ENCODE peak calls at places on chromosomes 7 and 10, in ten cellular contexts. One of them, this sample, is unnamed.

GRCh38 chr10:89952314-89952713 is 250.9 kb downstream of the KIF20B start:
- DNase-seq in cardiac muscle cell: no peak
- DNase-seq in foreskin keratinocyte: no peak
- DNase-seq in brain microvascular endothelial cell: no peak
- DNase-seq in neural progenitor cell: no peak
- DNase-seq in dorsolateral prefrontal cortex: no peak
- DNase-seq in body of pancreas: no peak
- DNase-seq in esophagus squamous epithelium: no peak
- DNase-seq in mammary epithelial cell: no peak
- DNase-seq in transverse colon: no peak
- DNase-seq in this sample: no peak

GRCh38 chr7:1314908-1315450 is 82.3 kb downstream of the UNCX start:
- DNase-seq in cardiac muscle cell: no peak
- DNase-seq in foreskin keratinocyte: no peak
- DNase-seq in brain microvascular endothelial cell: no peak
- DNase-seq in neural progenitor cell: no peak
- DNase-seq in dorsolateral prefrontal cortex: no peak
- DNase-seq in body of pancreas: no peak
- DNase-seq in esophagus squamous epithelium: no peak
- DNase-seq in mammary epithelial cell: no peak
- DNase-seq in transverse colon: no peak
- DNase-seq in this sample: no peak

GRCh38 chr10:63430091-63430998 is 35.4 kb downstream of the JMJD1C start:
- DNase-seq in cardiac muscle cell: no peak
- DNase-seq in foreskin keratinocyte: peak; percentile 88
- DNase-seq in brain microvascular endothelial cell: peak; percentile 76
- DNase-seq in neural progenitor cell: no peak
- DNase-seq in dorsolateral prefrontal cortex: no peak
- DNase-seq in body of pancreas: no peak
- DNase-seq in esophagus squamous epithelium: no peak
- DNase-seq in mammary epithelial cell: peak; percentile 76
- DNase-seq in transverse colon: no peak
- DNase-seq in this sample: peak; percentile 64

GRCh38 chr10:78856421-78856820 is 212.3 kb upstream of the ZMIZ1 start:
- DNase-seq in cardiac muscle cell: no peak
- DNase-seq in foreskin keratinocyte: no peak
- DNase-seq in brain microvascular endothelial cell: no peak
- DNase-seq in neural progenitor cell: no peak
- DNase-seq in dorsolateral prefrontal cortex: peak; percentile 78
- DNase-seq in body of pancreas: peak; percentile 93
- DNase-seq in esophagus squamous epithelium: no peak
- DNase-seq in mammary epithelial cell: no peak
- DNase-seq in transverse colon: no peak
- DNase-seq in this sample: no peak

GRCh38 chr7:94510582-94511456 is 1.2 kb downstream of the CASD1 start:
- DNase-seq in cardiac muscle cell: peak; percentile 65
- DNase-seq in foreskin keratinocyte: no peak
- DNase-seq in brain microvascular endothelial cell: peak; percentile 1
- DNase-seq in neural progenitor cell: peak; percentile 65
- DNase-seq in dorsolateral prefrontal cortex: no peak
- DNase-seq in body of pancreas: peak; percentile 71
- DNase-seq in esophagus squamous epithelium: no peak
- DNase-seq in mammary epithelial cell: peak; percentile 20
- DNase-seq in transverse colon: no peak
- DNase-seq in this sample: peak; percentile 26

GRCh38 chr10:60148266-60148840 is 241.3 kb downstream of the ANK3 start:
- DNase-seq in cardiac muscle cell: no peak
- DNase-seq in foreskin keratinocyte: peak; percentile 63
- DNase-seq in brain microvascular endothelial cell: peak; percentile 86
- DNase-seq in neural progenitor cell: no peak
- DNase-seq in dorsolateral prefrontal cortex: no peak
- DNase-seq in body of pancreas: peak; percentile 23
- DNase-seq in esophagus squamous epithelium: no peak
- DNase-seq in mammary epithelial cell: peak; percentile 73
- DNase-seq in transverse colon: peak; percentile 41
- DNase-seq in this sample: peak; percentile 60

GRCh38 chr7:21352540-21353387 is 75.1 kb upstream of the SP4 start:
- DNase-seq in cardiac muscle cell: no peak
- DNase-seq in foreskin keratinocyte: no peak
- DNase-seq in brain microvascular endothelial cell: no peak
- DNase-seq in neural progenitor cell: no peak
- DNase-seq in dorsolateral prefrontal cortex: no peak
- DNase-seq in body of pancreas: no peak
- DNase-seq in esophagus squamous epithelium: no peak
- DNase-seq in mammary epithelial cell: no peak
- DNase-seq in transverse colon: no peak
- DNase-seq in this sample: no peak

GRCh38 chr7:105711726-105712402 is 130.6 kb upstream of the EFCAB10 start:
- DNase-seq in cardiac muscle cell: no peak
- DNase-seq in foreskin keratinocyte: no peak
- DNase-seq in brain microvascular endothelial cell: no peak
- DNase-seq in neural progenitor cell: no peak
- DNase-seq in dorsolateral prefrontal cortex: no peak
- DNase-seq in body of pancreas: no peak
- DNase-seq in esophagus squamous epithelium: no peak
- DNase-seq in mammary epithelial cell: no peak
- DNase-seq in transverse colon: no peak
- DNase-seq in this sample: no peak

GRCh38 chr10:76130892-76131291 is 699.5 kb downstream of the LRMDA start:
- DNase-seq in cardiac muscle cell: no peak
- DNase-seq in foreskin keratinocyte: no peak
- DNase-seq in brain microvascular endothelial cell: no peak
- DNase-seq in neural progenitor cell: peak; percentile 77
- DNase-seq in dorsolateral prefrontal cortex: no peak
- DNase-seq in body of pancreas: no peak
- DNase-seq in esophagus squamous epithelium: no peak
- DNase-seq in mammary epithelial cell: no peak
- DNase-seq in transverse colon: no peak
- DNase-seq in this sample: no peak

GRCh38 chr10:48211777-48212176 is 62.7 kb downstream of the FRMPD2 start:
- DNase-seq in cardiac muscle cell: no peak
- DNase-seq in foreskin keratinocyte: no peak
- DNase-seq in brain microvascular endothelial cell: no peak
- DNase-seq in neural progenitor cell: no peak
- DNase-seq in dorsolateral prefrontal cortex: no peak
- DNase-seq in body of pancreas: no peak
- DNase-seq in esophagus squamous epithelium: no peak
- DNase-seq in mammary epithelial cell: no peak
- DNase-seq in transverse colon: no peak
- DNase-seq in this sample: no peak

GRCh38 chr10:70756710-70757360 is 28.3 kb downstream of the TBATA start:
- DNase-seq in cardiac muscle cell: no peak
- DNase-seq in foreskin keratinocyte: peak; percentile 7
- DNase-seq in brain microvascular endothelial cell: peak; percentile 47
- DNase-seq in neural progenitor cell: no peak
- DNase-seq in dorsolateral prefrontal cortex: no peak
- DNase-seq in body of pancreas: no peak
- DNase-seq in esophagus squamous epithelium: no peak
- DNase-seq in mammary epithelial cell: peak; percentile 15
- DNase-seq in transverse colon: no peak
- DNase-seq in this sample: no peak

GRCh38 chr7:157442993-157443831 is 106.4 kb downstream of the DNAJB6 start:
- DNase-seq in cardiac muscle cell: no peak
- DNase-seq in foreskin keratinocyte: no peak
- DNase-seq in brain microvascular endothelial cell: no peak
- DNase-seq in neural progenitor cell: no peak
- DNase-seq in dorsolateral prefrontal cortex: peak; percentile 13
- DNase-seq in body of pancreas: no peak
- DNase-seq in esophagus squamous epithelium: no peak
- DNase-seq in mammary epithelial cell: no peak
- DNase-seq in transverse colon: no peak
- DNase-seq in this sample: no peak
- TF ChIP-seq CTCF in cardiac muscle cell: no peak
- TF ChIP-seq CTCF in foreskin keratinocyte: no peak
- TF ChIP-seq CTCF in brain microvascular endothelial cell: no peak
- TF ChIP-seq CTCF in neural progenitor cell: no peak
- TF ChIP-seq CTCF in dorsolateral prefrontal cortex: no peak
- TF ChIP-seq CTCF in body of pancreas: no peak
- TF ChIP-seq CTCF in esophagus squamous epithelium: no peak
- TF ChIP-seq CTCF in mammary epithelial cell: no peak
- TF ChIP-seq CTCF in transverse colon: no peak
- TF ChIP-seq CTCF in this sample: no peak

DNA sequence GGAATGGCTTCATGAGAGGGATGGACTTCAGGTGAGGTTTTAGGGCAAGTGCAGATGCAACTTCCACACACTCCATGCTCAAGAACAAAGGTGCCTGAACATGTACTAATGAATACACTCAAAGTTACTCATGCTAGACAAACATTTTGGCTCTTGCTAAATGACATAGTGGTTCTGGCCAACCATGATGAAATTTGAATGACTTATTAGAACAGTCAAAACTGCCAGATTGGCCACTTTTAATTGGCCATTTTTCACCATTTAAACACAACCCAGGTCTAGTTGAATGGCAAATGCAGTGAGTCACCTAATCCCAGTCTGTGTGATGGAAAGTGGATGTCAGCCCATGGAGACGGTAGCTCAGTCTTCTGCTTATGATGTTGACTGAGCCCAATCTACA is 4.9 kb upstream of the PTPRN2 start:
- DNase-seq in cardiac muscle cell: no peak
- DNase-seq in foreskin keratinocyte: peak; percentile 14
- DNase-seq in brain microvascular endothelial cell: no peak
- DNase-seq in neural progenitor cell: no peak
- DNase-seq in dorsolateral prefrontal cortex: no peak
- DNase-seq in body of pancreas: no peak
- DNase-seq in esophagus squamous epithelium: no peak
- DNase-seq in mammary epithelial cell: no peak
- DNase-seq in transverse colon: no peak
- DNase-seq in this sample: no peak
- H3K27ac ChIP-seq in cardiac muscle cell: no peak overlapping the region
- H3K27ac ChIP-seq in foreskin keratinocyte: no peak overlapping the region
- H3K27ac ChIP-seq in brain microvascular endothelial cell: no peak overlapping the region
- H3K27ac ChIP-seq in neural progenitor cell: no peak overlapping the region
- H3K27ac ChIP-seq in dorsolateral prefrontal cortex: no peak overlapping the region
- H3K27ac ChIP-seq in body of pancreas: no peak overlapping the region
- H3K27ac ChIP-seq in esophagus squamous epithelium: no peak overlapping the region
- H3K27ac ChIP-seq in mammary epithelial cell: no peak overlapping the region
- H3K27ac ChIP-seq in transverse colon: no peak overlapping the region
- H3K27ac ChIP-seq in this sample: no peak overlapping the region

GRCh38 chr7:149763563-149764240 is 9.7 kb downstream of the ZNF467 start:
- DNase-seq in cardiac muscle cell: no peak
- DNase-seq in foreskin keratinocyte: no peak
- DNase-seq in brain microvascular endothelial cell: no peak
- DNase-seq in neural progenitor cell: no peak
- DNase-seq in dorsolateral prefrontal cortex: no peak
- DNase-seq in body of pancreas: no peak
- DNase-seq in esophagus squamous epithelium: no peak
- DNase-seq in mammary epithelial cell: no peak
- DNase-seq in transverse colon: no peak
- DNase-seq in this sample: no peak

GRCh38 chr7:149762610-149763009 is 10.8 kb downstream of the ZNF467 start:
- DNase-seq in cardiac muscle cell: no peak
- DNase-seq in foreskin keratinocyte: no peak
- DNase-seq in brain microvascular endothelial cell: no peak
- DNase-seq in neural progenitor cell: no peak
- DNase-seq in dorsolateral prefrontal cortex: no peak
- DNase-seq in body of pancreas: no peak
- DNase-seq in esophagus squamous epithelium: no peak
- DNase-seq in mammary epithelial cell: no peak
- DNase-seq in transverse colon: no peak
- DNase-seq in this sample: no peak

GRCh38 chr7:149760538-149760937 is 12.8 kb downstream of the ZNF467 start:
- DNase-seq in cardiac muscle cell: no peak
- DNase-seq in foreskin keratinocyte: no peak
- DNase-seq in brain microvascular endothelial cell: no peak
- DNase-seq in neural progenitor cell: no peak
- DNase-seq in dorsolateral prefrontal cortex: no peak
- DNase-seq in body of pancreas: no peak
- DNase-seq in esophagus squamous epithelium: no peak
- DNase-seq in mammary epithelial cell: no peak
- DNase-seq in transverse colon: no peak
- DNase-seq in this sample: no peak

GRCh38 chr7:149761307-149761706 is 12.1 kb downstream of the ZNF467 start:
- DNase-seq in cardiac muscle cell: no peak
- DNase-seq in foreskin keratinocyte: no peak
- DNase-seq in brain microvascular endothelial cell: no peak
- DNase-seq in neural progenitor cell: no peak
- DNase-seq in dorsolateral prefrontal cortex: no peak
- DNase-seq in body of pancreas: no peak
- DNase-seq in esophagus squamous epithelium: no peak
- DNase-seq in mammary epithelial cell: no peak
- DNase-seq in transverse colon: no peak
- DNase-seq in this sample: no peak

GRCh38 chr7:149759111-149759510 is 14.3 kb downstream of the ZNF467 start:
- DNase-seq in cardiac muscle cell: no peak
- DNase-seq in foreskin keratinocyte: no peak
- DNase-seq in brain microvascular endothelial cell: no peak
- DNase-seq in neural progenitor cell: no peak
- DNase-seq in dorsolateral prefrontal cortex: no peak
- DNase-seq in body of pancreas: no peak
- DNase-seq in esophagus squamous epithelium: no peak
- DNase-seq in mammary epithelial cell: no peak
- DNase-seq in transverse colon: no peak
- DNase-seq in this sample: no peak
- TF ChIP-seq CTCF in cardiac muscle cell: no peak
- TF ChIP-seq CTCF in foreskin keratinocyte: no peak
- TF ChIP-seq CTCF in brain microvascular endothelial cell: no peak
- TF ChIP-seq CTCF in neural progenitor cell: no peak
- TF ChIP-seq CTCF in dorsolateral prefrontal cortex: no peak
- TF ChIP-seq CTCF in body of pancreas: no peak
- TF ChIP-seq CTCF in esophagus squamous epithelium: no peak
- TF ChIP-seq CTCF in mammary epithelial cell: no peak
- TF ChIP-seq CTCF in transverse colon: no peak
- TF ChIP-seq CTCF in this sample: no peak

GRCh38 chr7:102991540-102992214 is 78.9 kb downstream of the LRRC17 start:
- DNase-seq in cardiac muscle cell: no peak
- DNase-seq in foreskin keratinocyte: peak; percentile 86
- DNase-seq in brain microvascular endothelial cell: peak; percentile 97
- DNase-seq in neural progenitor cell: no peak
- DNase-seq in dorsolateral prefrontal cortex: no peak
- DNase-seq in body of pancreas: peak; percentile 64
- DNase-seq in esophagus squamous epithelium: no peak
- DNase-seq in mammary epithelial cell: peak; percentile 89
- DNase-seq in transverse colon: peak; percentile 47
- DNase-seq in this sample: peak; percentile 97

GRCh38 chr7:102992509-102992819 is 79.7 kb downstream of the LRRC17 start:
- DNase-seq in cardiac muscle cell: no peak
- DNase-seq in foreskin keratinocyte: no peak
- DNase-seq in brain microvascular endothelial cell: no peak
- DNase-seq in neural progenitor cell: no peak
- DNase-seq in dorsolateral prefrontal cortex: no peak
- DNase-seq in body of pancreas: no peak
- DNase-seq in esophagus squamous epithelium: no peak
- DNase-seq in mammary epithelial cell: no peak
- DNase-seq in transverse colon: no peak
- DNase-seq in this sample: no peak

GRCh38 chr7:102989161-102989560 is 76.4 kb downstream of the LRRC17 start:
- DNase-seq in cardiac muscle cell: no peak
- DNase-seq in foreskin keratinocyte: no peak
- DNase-seq in brain microvascular endothelial cell: no peak
- DNase-seq in neural progenitor cell: no peak
- DNase-seq in dorsolateral prefrontal cortex: no peak
- DNase-seq in body of pancreas: no peak
- DNase-seq in esophagus squamous epithelium: no peak
- DNase-seq in mammary epithelial cell: no peak
- DNase-seq in transverse colon: no peak
- DNase-seq in this sample: no peak

GRCh38 chr7:102991077-102991539 is 78.3 kb downstream of the LRRC17 start:
- DNase-seq in cardiac muscle cell: no peak
- DNase-seq in foreskin keratinocyte: no peak
- DNase-seq in brain microvascular endothelial cell: no peak
- DNase-seq in neural progenitor cell: no peak
- DNase-seq in dorsolateral prefrontal cortex: no peak
- DNase-seq in body of pancreas: no peak
- DNase-seq in esophagus squamous epithelium: no peak
- DNase-seq in mammary epithelial cell: peak; percentile 2
- DNase-seq in transverse colon: no peak
- DNase-seq in this sample: no peak

GRCh38 chr7:102990642-102991041 is 77.8 kb downstream of the LRRC17 start:
- DNase-seq in cardiac muscle cell: no peak
- DNase-seq in foreskin keratinocyte: no peak
- DNase-seq in brain microvascular endothelial cell: no peak
- DNase-seq in neural progenitor cell: no peak
- DNase-seq in dorsolateral prefrontal cortex: no peak
- DNase-seq in body of pancreas: no peak
- DNase-seq in esophagus squamous epithelium: no peak
- DNase-seq in mammary epithelial cell: no peak
- DNase-seq in transverse colon: no peak
- DNase-seq in this sample: no peak
- H3K27ac ChIP-seq in cardiac muscle cell: no peak overlapping the region
- H3K27ac ChIP-seq in foreskin keratinocyte: no peak overlapping the region
- H3K27ac ChIP-seq in brain microvascular endothelial cell: peak overlapping the region; percentile 95
- H3K27ac ChIP-seq in neural progenitor cell: no peak overlapping the region
- H3K27ac ChIP-seq in dorsolateral prefrontal cortex: no peak overlapping the region
- H3K27ac ChIP-seq in body of pancreas: no peak overlapping the region
- H3K27ac ChIP-seq in esophagus squamous epithelium: no peak overlapping the region
- H3K27ac ChIP-seq in mammary epithelial cell: no peak overlapping the region
- H3K27ac ChIP-seq in transverse colon: no peak overlapping the region
- H3K27ac ChIP-seq in this sample: peak overlapping the region; percentile 66